ENCODE peak calls at places on chromosome 14, in nine cellular contexts. Y, M, J, N, P, O, E, A and C are unnamed samples.

GRCh38 chr14:97056086-97056485 is 258.9 kb downstream of the VRK1 start:
- DNase-seq in Y (no peak), M (no peak), J (no peak), N (no peak), P (peak; percentile 6), O (no peak), E (no peak), A (peak; percentile 26), C (no peak)

GRCh38 chr14:30143617-30144016 is 216.0 kb upstream of the PRKD1 start:
- DNase-seq in Y (no peak), M (no peak), J (no peak), N (no peak), P (no peak), O (no peak), E (no peak), A (no peak), C (no peak)

GRCh38 chr14:32559595-32559994 is 230.5 kb downstream of the AKAP6 start:
- DNase-seq in Y (no peak), M (peak; percentile 12), J (no peak), N (no peak), P (no peak), O (no peak), E (no peak), A (no peak), C (no peak)

GRCh38 chr14:52015411-52016030 is 26.2 kb downstream of the RTRAF start:
- DNase-seq in Y (no peak), M (peak; percentile 60), J (peak; percentile 19), N (no peak), P (peak; percentile 49), O (no peak), E (no peak), A (peak; percentile 70), C (no peak)

GRCh38 chr14:78448483-78449094 is 278.4 kb downstream of the NRXN3 start:
- DNase-seq in Y (peak; percentile 40), M (peak; percentile 71), J (peak; percentile 15), N (no peak), P (peak; percentile 28), O (no peak), E (no peak), A (peak; percentile 81), C (peak; percentile 23)

GRCh38 chr14:52741865-52742264 is 11.9 kb downstream of the STYX start:
- DNase-seq in Y (no peak), M (no peak), J (no peak), N (no peak), P (no peak), O (no peak), E (no peak), A (no peak), C (no peak)

GRCh38 chr14:106530423-106531107 is 1004.2 kb downstream of the TMEM121 start:
- DNase-seq in Y (no peak), M (no peak), J (no peak), N (no peak), P (no peak), O (no peak), E (no peak), A (peak; percentile 15), C (no peak)

GRCh38 chr14:77314539-77314938 is 6.1 kb downstream of the POMT2 start:
- DNase-seq in Y (no peak), M (no peak), J (no peak), N (no peak), P (peak; percentile 47), O (no peak), E (no peak), A (no peak), C (no peak)

GRCh38 chr14:40685764-40686163 is 920.9 kb upstream of the LRFN5 start:
- DNase-seq in Y (no peak), M (no peak), J (no peak), N (no peak), P (no peak), O (no peak), E (no peak), A (peak; percentile 10), C (no peak)

GRCh38 chr14:101078105-101078891 is 174.8 kb upstream of the RTL1 start:
- DNase-seq in Y (peak; percentile 10), M (no peak), J (no peak), N (no peak), P (no peak), O (no peak), E (no peak), A (no peak), C (peak; percentile 15)

GRCh38 chr14:88765130-88765529 is 27.6 kb downstream of the EML5 start:
- DNase-seq in Y (no peak), M (no peak), J (no peak), N (no peak), P (no peak), O (no peak), E (no peak), A (no peak), C (no peak)

GRCh38 chr14:101859916-101860315 is 98.4 kb downstream of the PPP2R5C start:
- DNase-seq in Y (no peak), M (no peak), J (no peak), N (no peak), P (no peak), O (no peak), E (no peak), A (no peak), C (no peak)

GRCh38 chr14:38250316-38250715 is 5.6 kb downstream of the CLEC14A start:
- DNase-seq in Y (no peak), M (no peak), J (no peak), N (no peak), P (no peak), O (no peak), E (no peak), A (no peak), C (no peak)

GRCh38 chr14:38248629-38249028 is 7.3 kb downstream of the CLEC14A start:
- DNase-seq in Y (no peak), M (peak; percentile 29), J (no peak), N (no peak), P (peak; percentile 25), O (no peak), E (no peak), A (peak; percentile 41), C (no peak)

GRCh38 chr14:38254565-38255407 is 1.1 kb downstream of the CLEC14A start:
- DNase-seq in Y (no peak), M (peak; percentile 71), J (no peak), N (peak; percentile 62), P (no peak), O (no peak), E (no peak), A (no peak), C (no peak)

GRCh38 chr14:38255408-38255672 is 553 bp downstream of the CLEC14A start:
- DNase-seq in Y (no peak), M (no peak), J (no peak), N (peak; percentile 53), P (no peak), O (no peak), E (no peak), A (peak; percentile 74), C (no peak)

GRCh38 chr14:38252066-38252710 is 3.7 kb downstream of the CLEC14A start:
- DNase-seq in Y (no peak), M (no peak), J (no peak), N (no peak), P (peak; percentile 50), O (no peak), E (no peak), A (no peak), C (no peak)
- H3K4me3 ChIP-seq in Y (no peak overlapping the region), M (no peak overlapping the region), J (no peak overlapping the region), N (peak overlapping the region; percentile 69), P (no peak overlapping the region), O (no peak overlapping the region), E (no peak overlapping the region), A (no peak overlapping the region), C (peak overlapping the region; percentile 6)

GRCh38 chr14:93073833-93074769 is 41.6 kb downstream of the ITPK1 start:
- DNase-seq in Y (peak; percentile 69), M (no peak), J (no peak), N (no peak), P (no peak), O (no peak), E (no peak), A (no peak), C (peak; percentile 44)

GRCh38 chr14:93075891-93076290 is 39.8 kb downstream of the ITPK1 start:
- DNase-seq in Y (no peak), M (no peak), J (no peak), N (no peak), P (no peak), O (no peak), E (no peak), A (no peak), C (no peak)

GRCh38 chr14:93076755-93077154 is 39.0 kb downstream of the ITPK1 start:
- DNase-seq in Y (no peak), M (no peak), J (no peak), N (no peak), P (no peak), O (no peak), E (no peak), A (no peak), C (no peak)

GRCh38 chr14:93072659-93073365 is 42.9 kb downstream of the ITPK1 start:
- DNase-seq in Y (no peak), M (no peak), J (no peak), N (no peak), P (no peak), O (no peak), E (no peak), A (no peak), C (no peak)

DNA sequence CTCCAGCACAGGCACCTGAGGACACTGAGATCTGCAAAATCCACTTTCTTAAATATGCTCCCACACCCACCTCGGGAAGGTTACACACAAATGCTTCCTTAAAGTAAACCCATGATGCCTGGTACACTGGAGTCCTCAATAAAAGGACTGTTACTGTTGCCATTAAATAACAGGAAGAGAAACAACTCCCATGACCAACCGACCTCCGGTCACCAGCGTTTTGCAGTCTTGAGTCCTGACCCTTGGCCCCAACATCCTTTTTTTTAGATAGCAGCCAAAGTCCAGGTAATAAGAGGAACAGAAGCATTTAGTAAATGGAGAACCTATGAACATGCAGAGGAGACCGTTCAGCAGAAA is 42.4 kb downstream of the ITPK1 start:
- DNase-seq in Y (peak; percentile 56), M (no peak), J (no peak), N (no peak), P (no peak), O (no peak), E (no peak), A (no peak), C (no peak)
- H3K27ac ChIP-seq in Y (peak overlapping the region; percentile 87), M (no peak overlapping the region), J (no peak overlapping the region), N (no peak overlapping the region), P (no peak overlapping the region), O (no peak overlapping the region), E (peak overlapping the region; percentile 71), A (no peak overlapping the region), C (peak overlapping the region; percentile 26)

DNA sequence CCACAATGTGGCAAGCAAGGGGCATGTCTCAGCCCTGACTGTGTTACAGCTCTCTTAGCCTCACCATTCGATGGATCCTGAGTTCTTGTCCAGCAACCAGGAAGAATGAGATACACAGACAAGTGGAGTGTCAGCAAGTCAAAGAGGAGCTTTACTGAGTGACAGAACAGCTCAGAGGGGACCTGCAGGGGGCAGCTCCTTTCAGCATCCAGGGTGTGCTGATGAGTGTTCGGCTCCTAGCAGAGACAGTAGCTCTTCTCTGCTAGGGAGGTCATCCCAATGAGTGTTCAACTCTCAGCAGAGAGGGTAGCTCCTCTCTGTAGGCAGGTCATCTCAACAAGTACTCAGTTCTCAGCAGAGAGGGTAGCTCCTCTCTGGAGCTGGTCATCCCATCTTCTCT is 19.1 kb downstream of the SYNJ2BP start:
- DNase-seq in Y (no peak), M (no peak), J (no peak), N (no peak), P (no peak), O (no peak), E (no peak), A (no peak), C (no peak)
- TF ChIP-seq CTCF in Y (no peak), M (no peak), J (no peak), N (no peak), P (no peak), O (no peak), E (no peak), A (no peak), C (no peak)

GRCh38 chr14:62599616-62600385 is 445.5 kb downstream of the KCNH5 start:
- DNase-seq in Y (no peak), M (no peak), J (no peak), N (no peak), P (no peak), O (no peak), E (no peak), A (no peak), C (no peak)
- H3K4me3 ChIP-seq in Y (no peak overlapping the region), M (no peak overlapping the region), J (no peak overlapping the region), N (no peak overlapping the region), P (no peak overlapping the region), O (no peak overlapping the region), E (no peak overlapping the region), A (no peak overlapping the region), C (no peak overlapping the region)